ENCODE peak calls at places on chromosomes 11 and 22, in seven cellular contexts. J is ovary, L is breast epithelium, F is prostate gland, O is HCT116, Q is stomach, T is H1. Y is an unnamed sample.

GRCh38 chr11:70491696-70492472 is 93.6 kb downstream of the CTTN start:
- DNase-seq in Q (no peak), O (no peak), J (no peak), T (no peak), L (no peak), F (no peak), Y (no peak)

GRCh38 chr11:64869571-64870175 is 8.7 kb downstream of the EHD1 start:
- DNase-seq in L (no peak), Q (no peak), T (no peak), J (no peak), O (no peak), F (no peak), Y (no peak)

GRCh38 chr11:76772783-76773106 is 10.4 kb upstream of the TSKU start:
- DNase-seq in F (no peak), J (peak), O (no peak), T (no peak), L (no peak), Q (no peak), Y (no peak)

GRCh38 chr11:71164621-71165020 is 87.8 kb downstream of the SHANK2 start:
- DNase-seq in J (no peak), T (no peak), O (no peak), F (no peak), L (no peak), Q (no peak), Y (peak)

GRCh38 chr11:121063728-121064127 is 37.3 kb upstream of the TECTA start:
- DNase-seq in L (no peak), O (no peak), T (no peak), Q (no peak), J (no peak), F (no peak), Y (no peak)

GRCh38 chr11:121648306-121648705 is 195.5 kb upstream of the SORL1-AS1 start:
- DNase-seq in Q (no peak), L (no peak), J (no peak), F (no peak), T (no peak), O (no peak), Y (no peak)

GRCh38 chr22:42799462-42800405 is 57.3 kb downstream of the ARFGAP3 start:
- DNase-seq in L (no peak), O (no peak), F (no peak), T (no peak), Q (no peak), J (no peak), Y (no peak)

GRCh38 chr11:35412285-35412684 is 7.1 kb downstream of the SLC1A2 start:
- DNase-seq in L (no peak), O (no peak), J (no peak), F (no peak), Q (no peak), T (no peak), Y (no peak)

GRCh38 chr11:110131386-110132123 is 38.4 kb downstream of the ZC3H12C start:
- DNase-seq in F (no peak), T (no peak), Q (no peak), O (no peak), J (no peak), L (no peak), Y (no peak)

GRCh38 chr11:80727315-80727714 is 1286.5 kb upstream of the TENM4 start:
- DNase-seq in L (no peak), J (no peak), T (peak), F (no peak), O (no peak), Q (no peak), Y (no peak)

GRCh38 chr22:43275545-43275981 is 67.6 kb downstream of the SCUBE1 start:
- DNase-seq in Q (no peak), F (no peak), T (no peak), L (no peak), O (peak), J (no peak), Y (no peak)

GRCh38 chr11:88886796-88887195 is 179.0 kb downstream of the GRM5 start:
- DNase-seq in O (peak), T (peak), J (no peak), L (no peak), Q (no peak), F (no peak), Y (peak)

GRCh38 chr11:131195801-131196517 is 174.5 kb upstream of the NTM start:
- DNase-seq in T (no peak), F (peak), O (no peak), J (peak), Q (peak), L (peak), Y (no peak)

GRCh38 chr22:49015993-49016908 is 811.4 kb downstream of the BRD1 start:
- DNase-seq in O (no peak), J (peak), T (no peak), Q (peak), L (peak), F (peak), Y (no peak)

GRCh38 chr22:27627901-27628300 is 173.7 kb downstream of the MN1 start:
- DNase-seq in T (no peak), J (no peak), Q (no peak), O (no peak), L (no peak), F (no peak), Y (no peak)

GRCh38 chr11:65069217-65069616 is 10.9 kb upstream of the NAALADL1 start:
- DNase-seq in J (no peak), F (no peak), T (no peak), Q (no peak), L (no peak), O (no peak), Y (no peak)

GRCh38 chr11:41533761-41534160 is 74.3 kb upstream of the LRRC4C start:
- DNase-seq in L (no peak), J (no peak), F (no peak), T (no peak), O (no peak), Q (no peak), Y (no peak)

GRCh38 chr11:113638378-113638777 is 67.7 kb downstream of the TMPRSS5 start:
- DNase-seq in T (no peak), Q (no peak), O (no peak), J (no peak), L (no peak), F (no peak), Y (no peak)

GRCh38 chr22:30591588-30592359 is at the start of gene PES1:
- DNase-seq in L (peak), F (peak), J (peak), T (peak), Q (peak), O (peak), Y (peak)
- TF ChIP-seq POLR2A in L (peak), F (peak), J (peak), T (peak), Q (no peak), O (no peak), Y (no peak)

GRCh38 chr11:12243511-12243910 is 133.1 kb downstream of the MICAL2 start:
- DNase-seq in J (no peak), T (no peak), Q (no peak), F (no peak), L (no peak), O (no peak), Y (no peak)

GRCh38 chr11:12245091-12245490 is 132.3 kb upstream of the PARVA start:
- DNase-seq in L (no peak), J (no peak), O (no peak), Q (no peak), T (no peak), F (no peak), Y (no peak)

GRCh38 chr11:12242926-12243325 is 132.5 kb downstream of the MICAL2 start:
- DNase-seq in Q (no peak), O (no peak), F (no peak), T (no peak), J (no peak), L (no peak), Y (no peak)

GRCh38 chr11:12245549-12245986 is 131.8 kb upstream of the PARVA start:
- DNase-seq in O (no peak), L (no peak), J (no peak), T (no peak), F (no peak), Q (peak), Y (no peak)

DNA sequence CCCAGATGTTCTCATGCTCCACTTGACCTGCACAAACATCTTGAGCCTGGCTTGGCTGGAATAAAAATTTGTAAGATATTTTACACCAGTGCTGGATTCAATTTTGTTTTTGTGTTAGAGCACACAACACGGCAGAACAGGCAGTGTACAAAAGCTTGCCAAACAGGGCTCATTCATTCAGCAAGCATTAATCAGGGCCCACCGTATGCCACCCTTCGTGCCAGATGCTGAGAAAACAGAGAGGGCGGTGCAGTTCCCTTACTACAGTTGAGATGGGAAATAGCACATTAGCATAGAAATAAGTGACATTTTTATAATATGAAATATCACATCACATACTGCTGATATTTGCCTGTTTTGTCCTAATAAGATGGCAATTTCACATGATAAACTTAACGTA is 133.2 kb upstream of the PARVA start:
- DNase-seq in F (no peak), J (no peak), L (no peak), Q (no peak), T (no peak), O (no peak), Y (no peak)
- H3K27ac ChIP-seq in F (no peak), J (no peak), L (no peak), Q (peak), T (no peak), O (no peak), Y (no peak)

GRCh38 chr22:46081831-46082210 is 68.5 kb upstream of the PPARA start:
- DNase-seq in T (no peak), L (no peak), F (no peak), J (no peak), Q (peak), O (no peak), Y (no peak)
- H3K4me3 ChIP-seq in T (no peak), L (peak), F (peak), J (peak), Q (peak), O (peak), Y (peak)

GRCh38 chr11:95652002-95652472 is 137.5 kb downstream of the FAM76B start:
- DNase-seq in J (no peak), Q (no peak), L (no peak), T (no peak), O (no peak), F (peak), Y (no peak)
- TF ChIP-seq POLR2A in J (no peak), Q (no peak), L (no peak), T (no peak), O (no peak), F (no peak), Y (no peak)

GRCh38 chr22:30357650-30358215 is 926 bp downstream of the CCDC157 start:
- DNase-seq in J (no peak), F (no peak), T (no peak), Q (no peak), L (no peak), O (no peak), Y (no peak)
- H3K27ac ChIP-seq in J (no peak), F (no peak), T (no peak), Q (no peak), L (no peak), O (peak), Y (no peak)

GRCh38 chr11:101445761-101446160 is 138.0 kb downstream of the TRPC6 start:
- DNase-seq in Q (no peak), J (no peak), T (no peak), F (no peak), L (no peak), O (no peak), Y (no peak)
- H3K4me3 ChIP-seq in Q (no peak), J (no peak), T (no peak), F (no peak), L (no peak), O (no peak), Y (no peak)

DNA sequence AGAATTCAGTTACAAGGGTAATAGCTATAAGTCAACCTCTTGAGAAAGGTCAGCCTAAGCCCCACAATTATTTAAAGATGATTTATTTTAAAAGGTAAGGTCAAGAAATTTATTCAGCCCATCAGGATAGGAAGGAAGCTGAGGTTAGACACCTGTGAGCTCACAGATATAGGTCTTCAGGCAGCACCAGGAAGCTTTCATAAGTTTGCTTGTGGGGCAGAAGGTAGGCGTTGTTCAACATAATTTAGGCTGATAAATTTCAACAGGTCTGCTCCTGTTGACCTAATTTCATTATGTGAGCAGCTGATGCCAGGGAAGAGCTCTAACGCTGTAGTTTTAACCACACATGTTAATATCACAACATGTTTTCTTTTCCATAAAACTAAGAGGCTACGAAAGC is 118.1 kb upstream of the APOA1 start:
- DNase-seq in Q (no peak), O (no peak), F (no peak), L (no peak), T (no peak), J (no peak), Y (no peak)
- TF ChIP-seq POLR2A in Q (no peak), O (no peak), F (no peak), L (no peak), T (no peak), J (no peak), Y (no peak)